ENCODE peak calls at places on chromosome X, in ten cellular contexts. Y is activated CD4-positive, alpha-beta T cell treated with anti-CD3 and anti-CD28 coated beads for 24 hours; P is iPS-NIHi11; R is activated naive CD4-positive, alpha-beta T cell treated with anti-CD3 and anti-CD28 coated beads for 36 hours; K is NCI-H146; O is D341Med; J is HTR-8/SVneo; D is T-cell; U is ELF-1; T is thoracic aorta. N is an unnamed sample.

GRCh38 chrX:55135171-55135570 is 46.4 kb downstream of the PAGE2 start:
- DNase-seq in Y (no peak), P (peak; percentile 7), R (peak; percentile 56), K (peak; percentile 3), O (peak; percentile 31), J (peak; percentile 2), D (peak; percentile 11), U (peak; percentile 24), T (no peak), N (no peak)

GRCh38 chrX:33605997-33606396 is 394.6 kb upstream of the DMD start:
- DNase-seq in Y (no peak), P (no peak), R (no peak), K (no peak), O (no peak), J (no peak), D (no peak), U (no peak), T (no peak), N (no peak)

GRCh38 chrX:856901-857300 is 226.3 kb downstream of the SHOX start:
- DNase-seq in Y (no peak), P (no peak), R (no peak), K (no peak), O (no peak), J (no peak), D (no peak), U (no peak), T (no peak), N (no peak)

GRCh38 chrX:25084446-25084845 is 68.7 kb upstream of the ARX start:
- DNase-seq in Y (no peak), P (no peak), R (no peak), K (peak; percentile 75), O (no peak), J (no peak), D (no peak), U (no peak), T (no peak), N (no peak)

GRCh38 chrX:79153348-79153747 is 8.9 kb downstream of the GPR174 start:
- DNase-seq in Y (no peak), P (no peak), R (no peak), K (no peak), O (no peak), J (no peak), D (no peak), U (no peak), T (no peak), N (no peak)

GRCh38 chrX:31070057-31070468 is 1.8 kb downstream of the FTHL17 start:
- DNase-seq in Y (no peak), P (no peak), R (peak; percentile 52), K (no peak), O (no peak), J (no peak), D (no peak), U (no peak), T (no peak), N (no peak)

GRCh38 chrX:42846741-42847140 is 68.8 kb upstream of the PPP1R2C start:
- DNase-seq in Y (no peak), P (no peak), R (no peak), K (no peak), O (no peak), J (no peak), D (no peak), U (no peak), T (no peak), N (no peak)

GRCh38 chrX:107935200-107935599 is 47.0 kb downstream of the TEX13B start:
- DNase-seq in Y (no peak), P (no peak), R (no peak), K (no peak), O (no peak), J (peak; percentile 1), D (no peak), U (no peak), T (no peak), N (no peak)

GRCh38 chrX:47571215-47571614 is 10.2 kb downstream of the ARAF start:
- DNase-seq in Y (no peak), P (no peak), R (no peak), K (no peak), O (no peak), J (no peak), D (no peak), U (no peak), T (no peak), N (no peak)

GRCh38 chrX:22952011-22952410 is 47.7 kb upstream of the DDX53 start:
- DNase-seq in Y (no peak), P (no peak), R (no peak), K (no peak), O (no peak), J (peak; percentile 28), D (no peak), U (peak; percentile 31), T (no peak), N (no peak)

GRCh38 chrX:599837-600715 is 30.5 kb upstream of the SHOX start:
- DNase-seq in Y (no peak), P (peak; percentile 31), R (no peak), K (no peak), O (no peak), J (no peak), D (no peak), U (peak; percentile 43), T (no peak), N (no peak)

GRCh38 chrX:123731987-123732678 is 719 bp downstream of the THOC2 start:
- DNase-seq in Y (no peak), P (peak; percentile 36), R (peak; percentile 10), K (no peak), O (peak; percentile 48), J (no peak), D (no peak), U (peak; percentile 54), T (no peak), N (no peak)

GRCh38 chrX:868248-868647 is 237.7 kb downstream of the SHOX start:
- DNase-seq in Y (no peak), P (no peak), R (no peak), K (no peak), O (no peak), J (no peak), D (no peak), U (no peak), T (no peak), N (no peak)

N was measured in esophagus squamous epithelium.